ENCODE peak calls at places on chromosomes 4 and X, in nine cellular contexts. G, H, M, S, I, Y, O, N and J are unnamed samples.
A peak's percentile ranks its signal among the peaks of the same experiment; 100 is the strongest.

GRCh38 chr4:87068591-87069021 is 133.8 kb downstream of the AFF1 start:
- DNase-seq in Y (no peak), I (no peak), H (no peak), N (no peak), M (no peak), G (no peak), O (no peak), S (no peak), J (no peak)

GRCh38 chr4:153467154-153467896 is 1.2 kb downstream of the TMEM131L start:
- DNase-seq in Y (no peak), N (peak; percentile 34), M (peak; percentile 93), S (peak; percentile 36), H (peak; percentile 66), G (peak; percentile 85), I (no peak), O (peak; percentile 32), J (peak; percentile 83)

GRCh38 chr4:1002631-1003251 is 8.7 kb upstream of the FGFRL1 start:
- DNase-seq in G (no peak), Y (no peak), M (no peak), N (peak; percentile 23), H (no peak), S (no peak), O (no peak), I (no peak), J (no peak)

GRCh38 chr4:170491981-170492380 is 402.2 kb upstream of the AADAT start:
- DNase-seq in M (no peak), O (no peak), N (no peak), H (no peak), I (no peak), S (no peak), G (no peak), Y (no peak), J (no peak)

GRCh38 chr4:21992330-21992729 is 43.8 kb upstream of the KCNIP4 start:
- DNase-seq in S (no peak), M (no peak), Y (no peak), I (no peak), O (no peak), N (peak; percentile 57), H (no peak), G (no peak), J (peak; percentile 34)

GRCh38 chr4:161714022-161714751 is 449.6 kb downstream of the FSTL5 start:
- DNase-seq in M (no peak), I (peak; percentile 84), O (no peak), G (no peak), N (peak; percentile 24), S (no peak), Y (no peak), H (no peak), J (no peak)

GRCh38 chrX:70554948-70555347 is 110.3 kb downstream of the DLG3 start:
- DNase-seq in I (no peak), M (no peak), G (no peak), O (no peak), S (no peak), N (no peak), H (no peak), Y (no peak), J (no peak)

GRCh38 chr4:18227880-18228279 is 206.3 kb upstream of the LCORL start:
- DNase-seq in H (no peak), S (no peak), M (no peak), O (no peak), I (no peak), Y (no peak), G (no peak), N (no peak), J (no peak)

GRCh38 chrX:73562986-73563739 is at the start of gene CHIC1:
- DNase-seq in N (peak; percentile 74), O (peak; percentile 64), Y (peak; percentile 66), G (peak; percentile 70), M (peak; percentile 79), I (no peak), H (peak; percentile 71), S (no peak), J (peak; percentile 69)

GRCh38 chr4:56870927-56871326 is 36.8 kb upstream of the REST start:
- DNase-seq in M (no peak), O (no peak), G (no peak), I (no peak), N (peak; percentile 48), H (no peak), Y (no peak), S (no peak), J (no peak)

GRCh38 chr4:119570401-119570800 is 58.2 kb downstream of the PDE5A start:
- DNase-seq in S (no peak), N (peak; percentile 43), G (no peak), M (no peak), O (no peak), I (no peak), H (no peak), Y (no peak), J (no peak)

GRCh38 chrX:44071847-44072545 is 98.8 kb upstream of the NDP start:
- DNase-seq in Y (no peak), N (peak; percentile 70), H (no peak), S (no peak), O (no peak), I (no peak), M (no peak), G (no peak), J (peak; percentile 82)

GRCh38 chr4:33696066-33696465 is 2548.2 kb downstream of the ARAP2 start:
- DNase-seq in S (no peak), N (peak; percentile 20), M (no peak), Y (no peak), G (no peak), I (peak; percentile 18), H (no peak), O (no peak), J (no peak)

GRCh38 chrX:1448793-1449580 is 3.7 kb downstream of the ASMTL start:
- DNase-seq in N (no peak), G (no peak), Y (peak; percentile 7), H (no peak), O (no peak), I (no peak), S (no peak), M (no peak), J (peak; percentile 36)

GRCh38 chr4:48470135-48470534 is 13.0 kb upstream of the SLC10A4 start:
- DNase-seq in N (no peak), I (no peak), M (no peak), O (no peak), Y (no peak), H (no peak), S (no peak), G (no peak), J (no peak)

GRCh38 chrX:137278825-137279224 is 245.0 kb upstream of the GPR101 start:
- DNase-seq in M (no peak), N (no peak), O (no peak), I (no peak), H (no peak), S (no peak), G (no peak), Y (no peak), J (no peak)

GRCh38 chr4:141871086-141871485 is 234.7 kb downstream of the IL15 start:
- DNase-seq in N (no peak), G (no peak), I (no peak), H (no peak), S (no peak), M (no peak), O (no peak), Y (no peak), J (no peak)

DNA sequence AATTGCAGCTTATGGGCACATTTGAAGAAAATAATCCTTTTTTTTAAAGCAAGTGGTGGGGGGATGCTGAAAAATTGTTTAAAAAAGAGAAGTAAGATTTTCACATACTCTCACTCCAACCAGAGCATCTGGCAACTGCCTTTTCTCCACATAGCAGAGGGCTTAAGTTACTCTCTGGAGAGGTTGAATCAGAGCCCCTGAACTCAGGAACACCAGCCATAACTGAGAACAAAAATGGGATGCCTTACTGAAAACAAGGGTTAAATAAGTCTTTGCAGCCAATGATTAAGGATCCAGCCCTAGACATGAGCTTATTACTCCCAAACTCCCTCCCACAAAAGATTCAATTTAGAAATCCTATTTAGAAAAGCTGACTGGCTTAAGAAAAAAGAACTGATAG is 27.5 kb downstream of the CASK start:
- DNase-seq in I (no peak), M (no peak), S (no peak), N (peak; percentile 7), Y (no peak), O (no peak), G (no peak), H (no peak), J (no peak)
- H3K27ac ChIP-seq in I (no peak overlapping the region), M (no peak overlapping the region), S (no peak overlapping the region), N (no peak overlapping the region), Y (no peak overlapping the region), O (no peak overlapping the region), G (no peak overlapping the region), H (no peak overlapping the region), J (no peak overlapping the region)

GRCh38 chr4:54062392-54062791 is 2.0 kb downstream of the CHIC2 start:
- DNase-seq in O (no peak), S (no peak), M (no peak), Y (no peak), N (no peak), I (no peak), G (no peak), H (no peak), J (no peak)
- H3K27ac ChIP-seq in O (peak overlapping the region; percentile 98), S (peak overlapping the region; percentile 97), M (no peak overlapping the region), Y (no peak overlapping the region), N (peak overlapping the region; percentile 98), I (peak overlapping the region; percentile 96), G (no peak overlapping the region), H (no peak overlapping the region), J (peak overlapping the region; percentile 78)

DNA sequence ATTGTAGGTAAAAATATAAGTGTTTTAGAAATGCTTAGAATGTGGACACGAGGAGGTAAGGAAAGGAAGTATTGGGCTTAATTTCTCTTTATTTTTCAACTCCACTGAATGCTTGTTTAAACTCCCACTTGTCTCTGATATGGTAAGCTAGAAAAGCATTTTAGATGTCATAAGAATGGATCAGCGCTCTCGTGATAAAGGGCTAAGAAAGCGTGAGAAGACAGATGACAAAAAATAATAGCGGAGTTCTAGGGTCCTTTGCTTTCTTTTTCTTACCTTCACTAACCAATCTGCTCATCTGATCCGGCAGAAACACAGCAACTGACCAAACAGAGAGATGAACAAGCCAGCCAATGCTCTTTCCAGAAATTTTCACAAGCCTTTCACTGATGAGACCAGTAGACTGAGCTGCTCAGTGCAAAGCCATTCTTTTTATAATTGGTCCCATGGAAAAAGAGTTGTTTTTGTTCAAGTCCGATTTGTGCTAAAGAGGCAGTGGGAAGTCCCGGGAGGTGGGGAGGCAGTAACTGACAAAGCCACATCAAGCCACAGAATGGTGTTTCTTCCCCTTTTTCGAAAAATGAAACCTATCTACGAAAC is at the start of gene TASL:
- DNase-seq in H (peak; percentile 55), S (no peak), N (no peak), Y (no peak), O (no peak), I (no peak), M (no peak), G (no peak), J (no peak)
- H3K27ac ChIP-seq in H (no peak within 1 kb of the TSS), S (no peak within 1 kb of the TSS), N (no peak within 1 kb of the TSS), Y (no peak within 1 kb of the TSS), O (peak within 1 kb of the TSS; percentile 26), I (no peak within 1 kb of the TSS), M (peak within 1 kb of the TSS; percentile 61), G (no peak within 1 kb of the TSS), J (no peak within 1 kb of the TSS)

GRCh38 chrX:5753291-5753690 is 475.4 kb downstream of the NLGN4X start:
- DNase-seq in N (no peak), O (no peak), G (no peak), Y (no peak), S (no peak), M (no peak), H (no peak), I (no peak), J (no peak)

GRCh38 chrX:5748751-5749150 is 479.9 kb downstream of the NLGN4X start:
- DNase-seq in H (no peak), Y (no peak), G (no peak), O (no peak), M (no peak), I (no peak), N (no peak), S (no peak), J (no peak)

GRCh38 chrX:5752831-5753230 is 475.8 kb downstream of the NLGN4X start:
- DNase-seq in Y (no peak), G (no peak), S (no peak), O (no peak), H (no peak), I (no peak), N (no peak), M (no peak), J (no peak)
- H3K27ac ChIP-seq in Y (no peak overlapping the region), G (no peak overlapping the region), S (no peak overlapping the region), O (no peak overlapping the region), H (no peak overlapping the region), I (no peak overlapping the region), N (no peak overlapping the region), M (no peak overlapping the region), J (no peak overlapping the region)